ENCODE peak calls at places on chromosome 13, in seven cellular contexts. Y is AG10803; H is NCI-H345; D is amniotic stem cell; S is cardiac fibroblast; A is osteocyte; N is stimulated activated CD4-positive, alpha-beta T cell treated with anti-CD3 and anti-CD28 coated beads, Interleukin-4, amount 100 ng/mL, for 1 hour. W is an unnamed sample.

GRCh38 chr13:84641491-84641890 is 759.2 kb upstream of the SLITRK1 start:
- DNase-seq in A (no peak), H (no peak), D (no peak), Y (peak), N (no peak), S (no peak), W (no peak)

GRCh38 chr13:106468207-106468606 is 67.3 kb downstream of the EFNB2 start:
- DNase-seq in A (no peak), S (no peak), Y (no peak), N (no peak), H (no peak), D (no peak), W (no peak)

GRCh38 chr13:114039471-114040141 is 65.7 kb upstream of the C13orf46 start:
- DNase-seq in N (no peak), A (no peak), H (no peak), D (no peak), Y (no peak), S (no peak), W (no peak)

GRCh38 chr13:104014803-104015645 is 948.8 kb upstream of the SLC10A2 start:
- DNase-seq in D (no peak), Y (no peak), A (no peak), H (no peak), S (peak), N (no peak), W (peak)

GRCh38 chr13:51921790-51922740 is 60.3 kb downstream of the CCDC70 start:
- DNase-seq in S (peak), A (no peak), D (no peak), H (no peak), N (no peak), Y (no peak), W (peak)

GRCh38 chr13:98174995-98175394 is 2.1 kb downstream of the RNF113B start:
- DNase-seq in A (no peak), N (no peak), Y (peak), D (no peak), S (no peak), H (no peak), W (peak)

GRCh38 chr13:52034616-52035226 is 10.2 kb downstream of the UTP14C start:
- DNase-seq in Y (no peak), N (no peak), H (peak), A (no peak), S (no peak), D (no peak), W (peak)

GRCh38 chr13:75123428-75123827 is 358.5 kb downstream of the TBC1D4 start:
- DNase-seq in A (no peak), N (no peak), D (no peak), H (no peak), Y (no peak), S (no peak), W (no peak)

GRCh38 chr13:114105351-114106225 is 26.8 kb downstream of the RASA3 start:
- DNase-seq in D (no peak), A (no peak), H (no peak), S (no peak), N (no peak), Y (no peak), W (peak)

GRCh38 chr13:45179428-45179827 is 21.4 kb downstream of the KCTD4 start:
- DNase-seq in A (no peak), Y (no peak), S (no peak), D (no peak), N (no peak), H (no peak), W (no peak)

GRCh38 chr13:107211073-107211472 is 643.1 kb upstream of the ARGLU1 start:
- DNase-seq in D (peak), H (peak), Y (peak), S (peak), A (peak), N (peak), W (peak)

GRCh38 chr13:82206241-82206640 is 1676.0 kb downstream of the SLITRK1 start:
- DNase-seq in Y (no peak), S (no peak), A (no peak), D (no peak), N (no peak), H (no peak), W (no peak)

GRCh38 chr13:70941454-70941853 is 833.2 kb upstream of the KLHL1 start:
- DNase-seq in Y (no peak), H (no peak), N (no peak), D (no peak), S (no peak), A (no peak), W (no peak)

W was measured in fibroblast of villous mesenchyme.